ENCODE peak calls at places on chromosome 2, in ten cellular contexts. One of them, this sample, is unnamed.

GRCh38 chr2:242060212-242060835 is 190.8 kb downstream of the RTP5 start:
- DNase-seq in HS-5: peak
- DNase-seq in NCI-H146: no peak
- DNase-seq in RPMI8226: peak
- DNase-seq in epithelial cell of proximal tubule: peak
- DNase-seq in tibial nerve: no peak
- DNase-seq in ACHN: no peak
- DNase-seq in kidney glomerular epithelial cell: peak
- DNase-seq in stimulated activated CD8-positive, alpha-beta memory T cell treated with anti-CD3 and anti-CD28 coated beads, Interleukin-2, amount 100 ng/mL, for 1 hour: no peak
- DNase-seq in H7: no peak
- DNase-seq in this sample: no peak

GRCh38 chr2:212484563-212485080 is 54.0 kb downstream of the ERBB4 start:
- DNase-seq in HS-5: peak
- DNase-seq in NCI-H146: no peak
- DNase-seq in RPMI8226: no peak
- DNase-seq in epithelial cell of proximal tubule: no peak
- DNase-seq in tibial nerve: no peak
- DNase-seq in ACHN: peak
- DNase-seq in kidney glomerular epithelial cell: peak
- DNase-seq in stimulated activated CD8-positive, alpha-beta memory T cell treated with anti-CD3 and anti-CD28 coated beads, Interleukin-2, amount 100 ng/mL, for 1 hour: no peak
- DNase-seq in H7: no peak
- DNase-seq in this sample: no peak

GRCh38 chr2:45992021-45992745 is 305.0 kb upstream of the EPAS1 start:
- DNase-seq in HS-5: peak
- DNase-seq in NCI-H146: no peak
- DNase-seq in RPMI8226: no peak
- DNase-seq in epithelial cell of proximal tubule: no peak
- DNase-seq in tibial nerve: no peak
- DNase-seq in ACHN: no peak
- DNase-seq in kidney glomerular epithelial cell: no peak
- DNase-seq in stimulated activated CD8-positive, alpha-beta memory T cell treated with anti-CD3 and anti-CD28 coated beads, Interleukin-2, amount 100 ng/mL, for 1 hour: no peak
- DNase-seq in H7: no peak
- DNase-seq in this sample: no peak

GRCh38 chr2:159262226-159262625 is 24.3 kb downstream of the WDSUB1 start:
- DNase-seq in HS-5: no peak
- DNase-seq in NCI-H146: no peak
- DNase-seq in RPMI8226: no peak
- DNase-seq in epithelial cell of proximal tubule: no peak
- DNase-seq in tibial nerve: no peak
- DNase-seq in ACHN: no peak
- DNase-seq in kidney glomerular epithelial cell: no peak
- DNase-seq in stimulated activated CD8-positive, alpha-beta memory T cell treated with anti-CD3 and anti-CD28 coated beads, Interleukin-2, amount 100 ng/mL, for 1 hour: no peak
- DNase-seq in H7: no peak
- DNase-seq in this sample: no peak

GRCh38 chr2:241818229-241818942 is 9.4 kb downstream of the NEU4 start:
- DNase-seq in HS-5: no peak
- DNase-seq in NCI-H146: no peak
- DNase-seq in RPMI8226: no peak
- DNase-seq in epithelial cell of proximal tubule: no peak
- DNase-seq in tibial nerve: peak
- DNase-seq in ACHN: no peak
- DNase-seq in kidney glomerular epithelial cell: no peak
- DNase-seq in stimulated activated CD8-positive, alpha-beta memory T cell treated with anti-CD3 and anti-CD28 coated beads, Interleukin-2, amount 100 ng/mL, for 1 hour: no peak
- DNase-seq in H7: peak
- DNase-seq in this sample: no peak

GRCh38 chr2:218194880-218195279 is 22.1 kb upstream of the ARPC2 start:
- DNase-seq in HS-5: no peak
- DNase-seq in NCI-H146: no peak
- DNase-seq in RPMI8226: no peak
- DNase-seq in epithelial cell of proximal tubule: no peak
- DNase-seq in tibial nerve: no peak
- DNase-seq in ACHN: no peak
- DNase-seq in kidney glomerular epithelial cell: no peak
- DNase-seq in stimulated activated CD8-positive, alpha-beta memory T cell treated with anti-CD3 and anti-CD28 coated beads, Interleukin-2, amount 100 ng/mL, for 1 hour: no peak
- DNase-seq in H7: no peak
- DNase-seq in this sample: no peak

GRCh38 chr2:175030380-175031271 is 25.4 kb upstream of the CHN1 start:
- DNase-seq in HS-5: peak
- DNase-seq in NCI-H146: no peak
- DNase-seq in RPMI8226: peak
- DNase-seq in epithelial cell of proximal tubule: no peak
- DNase-seq in tibial nerve: no peak
- DNase-seq in ACHN: peak
- DNase-seq in kidney glomerular epithelial cell: peak
- DNase-seq in stimulated activated CD8-positive, alpha-beta memory T cell treated with anti-CD3 and anti-CD28 coated beads, Interleukin-2, amount 100 ng/mL, for 1 hour: no peak
- DNase-seq in H7: peak
- DNase-seq in this sample: no peak

GRCh38 chr2:239097428-239097696 is 249.5 kb downstream of the TWIST2 start:
- DNase-seq in HS-5: no peak
- DNase-seq in NCI-H146: no peak
- DNase-seq in RPMI8226: no peak
- DNase-seq in epithelial cell of proximal tubule: no peak
- DNase-seq in tibial nerve: no peak
- DNase-seq in ACHN: no peak
- DNase-seq in kidney glomerular epithelial cell: no peak
- DNase-seq in stimulated activated CD8-positive, alpha-beta memory T cell treated with anti-CD3 and anti-CD28 coated beads, Interleukin-2, amount 100 ng/mL, for 1 hour: no peak
- DNase-seq in H7: no peak
- DNase-seq in this sample: no peak

GRCh38 chr2:191839918-191840804 is 6.7 kb downstream of the CAVIN2 start:
- DNase-seq in HS-5: no peak
- DNase-seq in NCI-H146: peak
- DNase-seq in RPMI8226: no peak
- DNase-seq in epithelial cell of proximal tubule: no peak
- DNase-seq in tibial nerve: no peak
- DNase-seq in ACHN: no peak
- DNase-seq in kidney glomerular epithelial cell: no peak
- DNase-seq in stimulated activated CD8-positive, alpha-beta memory T cell treated with anti-CD3 and anti-CD28 coated beads, Interleukin-2, amount 100 ng/mL, for 1 hour: no peak
- DNase-seq in H7: peak
- DNase-seq in this sample: peak

GRCh38 chr2:120740765-120741513 is 5.3 kb downstream of the GLI2 start:
- DNase-seq in HS-5: no peak
- DNase-seq in NCI-H146: no peak
- DNase-seq in RPMI8226: peak
- DNase-seq in epithelial cell of proximal tubule: no peak
- DNase-seq in tibial nerve: no peak
- DNase-seq in ACHN: peak
- DNase-seq in kidney glomerular epithelial cell: no peak
- DNase-seq in stimulated activated CD8-positive, alpha-beta memory T cell treated with anti-CD3 and anti-CD28 coated beads, Interleukin-2, amount 100 ng/mL, for 1 hour: no peak
- DNase-seq in H7: peak
- DNase-seq in this sample: no peak